ENCODE peak calls at places on chromosomes 16 and 17, in five cellular contexts. T is A549, E is aorta, I is PC-9, P is heart right ventricle. H is an unnamed sample.

GRCh38 chr17:72476134-72476533 is 355.3 kb downstream of the SOX9 start:
- DNase-seq in T (no peak), E (no peak), I (no peak), P (no peak), H (no peak)

GRCh38 chr16:17448640-17449638 is 21.8 kb downstream of the XYLT1 start:
- DNase-seq in T (no peak), E (peak), I (no peak), P (peak), H (no peak)

GRCh38 chr16:68343137-68343536 is 32.3 kb downstream of the PRMT7 start:
- DNase-seq in T (no peak), E (peak), I (no peak), P (no peak), H (no peak)

GRCh38 chr17:14741516-14741915 is 440.6 kb downstream of the HS3ST3B1 start:
- DNase-seq in T (peak), E (no peak), I (no peak), P (no peak), H (no peak)

GRCh38 chr16:30893082-30893743 is 664 bp downstream of the BCL7C start:
- DNase-seq in T (no peak), E (no peak), I (no peak), P (peak), H (no peak)

GRCh38 chr17:10059684-10060211 is 138.7 kb downstream of the GAS7 start:
- DNase-seq in T (no peak), E (no peak), I (no peak), P (peak), H (no peak)

GRCh38 chr16:11445486-11445885 is 100.2 kb downstream of the RMI2 start:
- DNase-seq in T (no peak), E (no peak), I (no peak), P (no peak), H (no peak)

GRCh38 chr17:8109669-8110455 is 8.5 kb downstream of the ALOXE3 start:
- DNase-seq in T (peak), E (peak), I (no peak), P (peak), H (no peak)

GRCh38 chr17:78522031-78522809 is 55.0 kb downstream of the DNAH17 start:
- DNase-seq in T (no peak), E (no peak), I (no peak), P (no peak), H (no peak)

GRCh38 chr17:31604936-31605335 is 213.5 kb downstream of the RAB11FIP4 start:
- DNase-seq in T (no peak), E (no peak), I (no peak), P (no peak), H (no peak)

GRCh38 chr16:6682142-6682811 is 650.4 kb upstream of the RBFOX1 start:
- DNase-seq in T (peak), E (peak), I (no peak), P (peak), H (no peak)

GRCh38 chr17:65058151-65058550 is 1.6 kb upstream of the GNA13 start:
- DNase-seq in T (no peak), E (no peak), I (no peak), P (no peak), H (no peak)

GRCh38 chr17:38921756-38922411 is 3.5 kb upstream of the LASP1NB start:
- DNase-seq in T (no peak), E (no peak), I (no peak), P (no peak), H (no peak)

GRCh38 chr17:55451203-55451641 is 29.6 kb upstream of the MMD start:
- DNase-seq in T (no peak), E (no peak), I (no peak), P (no peak), H (no peak)

GRCh38 chr16:29815032-29815721 is 775 bp upstream of the PAGR1 start:
- DNase-seq in T (no peak), E (peak), I (no peak), P (no peak), H (no peak)

GRCh38 chr17:78624461-78625216 is 47.4 kb upstream of the DNAH17 start:
- DNase-seq in T (no peak), E (no peak), I (no peak), P (no peak), H (no peak)

GRCh38 chr17:40304464-40304863 is 4.5 kb upstream of the RARA start:
- DNase-seq in T (no peak), E (no peak), I (no peak), P (no peak), H (no peak)

GRCh38 chr16:68700120-68700519 is 37.0 kb upstream of the CDH1 start:
- DNase-seq in T (no peak), E (no peak), I (no peak), P (no peak), H (no peak)

GRCh38 chr17:4944163-4944553 is 4.1 kb downstream of the RNF167 start:
- DNase-seq in T (no peak), E (no peak), I (no peak), P (no peak), H (no peak)

GRCh38 chr16:27234603-27235002 is 31.3 kb downstream of the KDM8 start:
- DNase-seq in T (no peak), E (peak), I (no peak), P (no peak), H (no peak)

GRCh38 chr16:85606920-85607319 is 6.2 kb upstream of the GSE1 start:
- DNase-seq in T (no peak), E (no peak), I (no peak), P (no peak), H (no peak)

GRCh38 chr16:8474576-8474975 is 115.7 kb downstream of the TMEM114 start:
- DNase-seq in T (no peak), E (no peak), I (no peak), P (no peak), H (no peak)

GRCh38 chr16:89201467-89202377 is 1.4 kb upstream of the SLC22A31 start:
- DNase-seq in T (peak), E (peak), I (peak), P (peak), H (no peak)

GRCh38 chr17:6483507-6483906 is 39.3 kb downstream of the PIMREG start:
- DNase-seq in T (no peak), E (no peak), I (no peak), P (no peak), H (no peak)

GRCh38 chr17:38510424-38511125 is 82.3 kb downstream of the ARHGAP23 start:
- DNase-seq in T (no peak), E (no peak), I (no peak), P (peak), H (no peak)

GRCh38 chr17:30207655-30208054 is 27.8 kb downstream of the SLC6A4 start:
- DNase-seq in T (no peak), E (no peak), I (no peak), P (no peak), H (no peak)

GRCh38 chr17:38751144-38751802 is 1.3 kb upstream of the PSMB3 start:
- DNase-seq in T (no peak), E (no peak), I (no peak), P (no peak), H (no peak)

GRCh38 chr16:35792516-35793285 is 2333.3 kb downstream of the TP53TG3F start:
- DNase-seq in T (no peak), E (no peak), I (no peak), P (no peak), H (no peak)

GRCh38 chr16:71460246-71460645 is 1.8 kb downstream of the ZNF23 start:
- DNase-seq in T (no peak), E (no peak), I (no peak), P (no peak), H (no peak)

GRCh38 chr16:29743827-29744531 is 1.8 kb downstream of the C16orf54 start:
- DNase-seq in T (no peak), E (peak), I (no peak), P (no peak), H (no peak)

GRCh38 chr17:19753661-19754463 is 5.8 kb upstream of the ALDH3A1 start:
- DNase-seq in T (peak), E (peak), I (peak), P (peak), H (no peak)

GRCh38 chr16:64250866-64251265 is 871.0 kb downstream of the CDH11 start:
- DNase-seq in T (no peak), E (no peak), I (no peak), P (no peak), H (no peak)

GRCh38 chr16:70433456-70434103 is 5.3 kb downstream of the ST3GAL2 start:
- DNase-seq in T (no peak), E (peak), I (no peak), P (peak), H (no peak)

GRCh38 chr17:76252040-76252954 is 12.0 kb upstream of the RNF157 start:
- DNase-seq in T (no peak), E (peak), I (peak), P (no peak), H (peak)

DNA sequence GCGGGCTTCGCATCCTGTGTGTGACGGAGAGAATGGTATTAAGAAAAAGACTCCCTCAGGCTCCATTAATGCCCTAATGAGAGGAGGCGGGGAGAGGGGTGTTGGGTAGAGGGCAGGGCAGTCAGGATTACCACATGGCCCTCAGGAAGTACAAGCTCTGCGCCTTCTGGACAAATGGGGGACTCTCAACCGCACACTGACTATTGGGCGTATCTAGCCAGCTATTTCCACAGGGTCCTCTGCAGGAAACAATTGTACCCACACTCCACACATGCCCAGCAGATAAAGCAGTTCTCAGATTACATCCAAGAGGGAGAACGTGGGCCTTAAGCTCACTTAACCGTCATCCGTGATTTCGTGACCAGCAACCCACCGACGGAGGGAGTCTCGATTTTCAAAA is 14.7 kb downstream of the NXN start:
- DNase-seq in T (no peak), E (no peak), I (no peak), P (no peak), H (no peak)
- H3K27ac ChIP-seq in T (no peak), E (no peak), I (no peak), P (no peak), H (no peak)

GRCh38 chr17:50157891-50158290 is 7.4 kb upstream of the PPP1R9B start:
- DNase-seq in T (no peak), E (no peak), I (no peak), P (no peak), H (no peak)

GRCh38 chr17:50161911-50162288 is 3.9 kb upstream of the SGCA start:
- DNase-seq in T (no peak), E (peak), I (no peak), P (no peak), H (no peak)

GRCh38 chr17:50162466-50163254 is 3.1 kb upstream of the SGCA start:
- DNase-seq in T (no peak), E (no peak), I (no peak), P (no peak), H (no peak)

GRCh38 chr17:50163846-50164696 is 1.7 kb upstream of the SGCA start:
- DNase-seq in T (no peak), E (peak), I (no peak), P (peak), H (no peak)

GRCh38 chr17:50161023-50161910 is 4.5 kb upstream of the SGCA start:
- DNase-seq in T (peak), E (peak), I (peak), P (peak), H (no peak)
- H3K27ac ChIP-seq in T (peak), E (no peak), I (no peak), P (peak), H (no peak)

GRCh38 chr17:41812176-41813038 is at the start of gene FKBP10:
- DNase-seq in T (peak), E (peak), I (peak), P (peak), H (no peak)
- H3K27ac ChIP-seq in T (peak), E (no peak), I (peak), P (peak), H (peak)

DNA sequence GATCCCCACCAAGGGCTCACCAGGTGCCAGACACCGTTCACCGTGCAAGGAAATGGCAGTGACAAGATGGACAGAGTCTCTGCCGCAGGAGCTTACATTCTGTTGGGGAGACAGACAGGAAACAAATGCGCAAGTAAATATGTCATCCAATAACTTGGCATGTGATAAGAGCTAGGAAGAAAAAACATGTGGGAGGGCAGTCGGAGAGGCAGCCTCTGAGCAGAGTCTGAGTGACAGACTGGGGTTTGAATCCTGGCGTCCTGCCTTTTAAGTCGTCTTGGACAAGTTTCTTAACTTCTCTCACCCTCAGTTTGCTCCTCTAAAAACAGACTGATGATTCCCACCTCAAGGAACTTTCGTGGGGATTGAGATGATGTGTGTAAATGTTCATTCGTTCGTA is 7.2 kb downstream of the SGSM2 start:
- DNase-seq in T (no peak), E (no peak), I (no peak), P (no peak), H (no peak)
- H3K27ac ChIP-seq in T (no peak), E (no peak), I (no peak), P (no peak), H (no peak)

GRCh38 chr17:63832455-63832854 is 5.0 kb upstream of the FTSJ3 start:
- DNase-seq in T (no peak), E (no peak), I (no peak), P (no peak), H (no peak)
- H3K27ac ChIP-seq in T (no peak), E (no peak), I (no peak), P (no peak), H (no peak)

DNA sequence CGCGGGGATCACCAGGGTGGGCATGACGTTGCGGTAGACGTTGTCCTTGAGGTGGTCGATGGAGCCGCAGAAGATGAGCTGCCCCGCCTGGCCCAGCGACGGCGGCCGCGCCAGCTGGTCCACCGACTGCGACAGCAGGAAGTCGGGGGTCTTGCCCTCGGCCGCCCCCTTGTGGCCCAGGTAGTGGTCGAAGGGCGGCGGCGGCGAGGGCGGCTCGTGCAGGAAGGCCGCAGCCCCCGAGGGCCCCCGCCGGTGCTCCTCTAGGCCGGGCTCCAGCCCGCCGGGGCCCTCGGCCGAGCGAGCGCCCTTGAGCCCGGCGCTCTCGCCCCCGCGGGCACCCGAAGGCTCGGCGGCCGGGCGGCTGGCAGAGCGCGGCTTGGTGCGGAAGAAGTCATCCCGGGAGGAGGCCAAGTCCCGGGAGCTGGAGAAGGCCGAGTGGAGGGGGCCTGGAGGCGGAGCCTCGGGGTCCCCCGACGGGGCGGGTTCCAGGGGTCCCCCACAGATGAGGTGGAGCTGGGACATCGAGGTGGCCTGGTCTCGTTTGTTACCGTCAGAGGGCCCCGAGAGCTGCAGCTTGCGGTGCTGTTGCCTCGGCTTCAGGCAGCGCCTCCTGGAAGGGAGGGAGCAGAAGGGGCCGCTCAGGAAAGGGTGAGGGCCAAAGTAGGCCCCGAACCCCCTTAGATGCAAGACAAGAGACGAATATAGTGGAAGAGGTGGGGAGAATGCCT is 8.9 kb downstream of the FAM171A2 start:
- DNase-seq in T (no peak), E (no peak), I (no peak), P (peak), H (no peak)
- H3K27ac ChIP-seq in T (no peak), E (no peak), I (no peak), P (peak), H (no peak)

GRCh38 chr17:63441654-63442053 is 4.5 kb downstream of the CYB561 start:
- DNase-seq in T (no peak), E (peak), I (no peak), P (no peak), H (no peak)
- H3K27ac ChIP-seq in T (no peak), E (no peak), I (no peak), P (no peak), H (no peak)

GRCh38 chr17:81510798-81511549 is 1.6 kb downstream of the ACTG1 start:
- DNase-seq in T (no peak), E (no peak), I (no peak), P (no peak), H (no peak)

GRCh38 chr17:81509048-81509686 is 3.4 kb downstream of the ACTG1 start:
- DNase-seq in T (no peak), E (no peak), I (peak), P (no peak), H (no peak)

GRCh38 chr17:81510524-81510797 is 2.1 kb downstream of the ACTG1 start:
- DNase-seq in T (no peak), E (no peak), I (no peak), P (no peak), H (no peak)

GRCh38 chr17:81509687-81510523 is 2.7 kb downstream of the ACTG1 start:
- DNase-seq in T (no peak), E (no peak), I (no peak), P (no peak), H (no peak)

GRCh38 chr17:81508639-81509047 is 4.0 kb downstream of the ACTG1 start:
- DNase-seq in T (no peak), E (no peak), I (peak), P (no peak), H (no peak)
- H3K27ac ChIP-seq in T (no peak), E (no peak), I (peak), P (no peak), H (peak)

GRCh38 chr17:60151355-60151754 is 1.6 kb downstream of the CA4 start:
- DNase-seq in T (no peak), E (peak), I (no peak), P (no peak), H (no peak)

GRCh38 chr17:60155815-60156214 is 6.0 kb downstream of the CA4 start:
- DNase-seq in T (no peak), E (no peak), I (no peak), P (no peak), H (no peak)

GRCh38 chr17:60154616-60155426 is 5.0 kb downstream of the CA4 start:
- DNase-seq in T (no peak), E (peak), I (no peak), P (peak), H (no peak)

GRCh38 chr17:60155427-60155814 is 5.6 kb downstream of the CA4 start:
- DNase-seq in T (no peak), E (no peak), I (no peak), P (no peak), H (no peak)

DNA sequence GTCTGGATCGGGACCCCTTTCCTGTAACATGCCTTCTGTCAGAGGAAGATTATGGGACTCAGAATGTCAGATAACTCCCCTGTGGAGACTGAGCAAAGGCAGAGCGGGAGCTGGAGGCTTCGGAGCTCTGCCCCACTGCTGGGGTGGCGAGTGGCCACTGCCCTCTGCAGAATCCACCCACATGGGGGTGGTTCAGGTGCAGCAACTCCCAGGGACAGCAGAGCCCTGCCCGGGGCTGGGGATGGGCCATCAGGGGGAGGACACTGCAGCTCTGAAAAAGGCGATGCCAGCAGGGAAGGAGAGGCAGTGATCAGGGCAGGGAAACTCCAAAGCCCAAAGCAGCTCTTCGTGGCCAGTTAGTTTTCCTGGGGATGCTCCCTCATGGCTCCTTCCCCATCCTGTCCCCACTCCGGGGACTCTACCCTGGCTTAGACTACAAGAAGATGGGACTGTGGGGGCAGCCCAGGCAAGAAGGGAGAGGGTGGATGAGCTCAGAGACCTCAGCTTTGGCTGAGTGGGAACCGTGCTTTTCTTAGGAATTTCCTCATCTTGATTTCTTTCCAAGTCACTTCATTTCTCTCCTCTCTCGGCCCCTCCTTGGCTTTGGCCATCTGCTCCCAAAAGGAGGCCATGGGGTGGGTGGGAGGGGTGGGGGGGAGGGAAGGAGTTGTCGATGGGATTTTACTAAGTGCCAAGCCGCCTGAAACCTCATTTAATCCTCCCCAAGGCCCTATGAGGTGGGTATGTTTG is 4.0 kb downstream of the CA4 start:
- DNase-seq in T (no peak), E (peak), I (no peak), P (no peak), H (no peak)
- H3K27ac ChIP-seq in T (no peak), E (no peak), I (no peak), P (peak), H (no peak)

H was measured in epithelial cell of prostate.